ENCODE peak calls at places on chromosomes 13 and 19, in five cellular contexts. M, V, U, R and F are unnamed samples.

GRCh38 chr13:42420304-42420703 is 148.4 kb downstream of the AKAP11 start:
- DNase-seq in M (no peak), V (no peak), U (no peak), R (peak; percentile 65), F (no peak)

GRCh38 chr13:113836917-113837553 is 26.8 kb downstream of the GAS6 start:
- DNase-seq in M (peak; percentile 77), V (peak; percentile 88), U (peak; percentile 95), R (peak; percentile 39), F (no peak)

GRCh38 chr13:114063545-114064515 is 68.6 kb downstream of the RASA3 start:
- DNase-seq in M (no peak), V (peak; percentile 90), U (peak; percentile 56), R (peak; percentile 65), F (no peak)

GRCh38 chr13:80550856-80551532 is 210.1 kb upstream of the SPRY2 start:
- DNase-seq in M (no peak), V (no peak), U (no peak), R (no peak), F (no peak)

GRCh38 chr19:29660835-29661234 is 4.4 kb upstream of the PLEKHF1 start:
- DNase-seq in M (no peak), V (no peak), U (no peak), R (no peak), F (no peak)

GRCh38 chr13:47299316-47299715 is 402.5 kb upstream of the HTR2A start:
- DNase-seq in M (no peak), V (no peak), U (no peak), R (no peak), F (no peak)

GRCh38 chr13:106416645-106417044 is 118.8 kb downstream of the EFNB2 start:
- DNase-seq in M (no peak), V (no peak), U (no peak), R (peak; percentile 2), F (no peak)

GRCh38 chr13:23980160-23980551 is 82.9 kb upstream of the C1QTNF9B start:
- DNase-seq in M (peak; percentile 68), V (peak; percentile 91), U (peak; percentile 57), R (peak; percentile 88), F (peak; percentile 84)

GRCh38 chr19:3367572-3368440 is 1.4 kb downstream of the NFIC start:
- DNase-seq in M (no peak), V (no peak), U (peak; percentile 41), R (peak; percentile 29), F (no peak)

GRCh38 chr19:4233282-4233853 is 4.0 kb downstream of the EBI3 start:
- DNase-seq in M (no peak), V (no peak), U (peak; percentile 41), R (peak; percentile 78), F (peak; percentile 78)

GRCh38 chr19:13031917-13032623 is 36.8 kb downstream of the NFIX start:
- DNase-seq in M (no peak), V (no peak), U (no peak), R (no peak), F (no peak)

GRCh38 chr13:30710442-30710841 is 24.9 kb upstream of the ALOX5AP start:
- DNase-seq in M (no peak), V (no peak), U (no peak), R (no peak), F (no peak)

GRCh38 chr19:19420570-19421301 is 15.3 kb downstream of the GATAD2A start:
- DNase-seq in M (no peak), V (no peak), U (no peak), R (peak; percentile 53), F (no peak)

GRCh38 chr19:38394488-38394887 is 6.0 kb downstream of the SPRED3 start:
- DNase-seq in M (no peak), V (no peak), U (no peak), R (peak; percentile 38), F (no peak)

GRCh38 chr19:14577885-14578427 is 4.9 kb upstream of the CLEC17A start:
- DNase-seq in M (no peak), V (no peak), U (peak; percentile 13), R (peak; percentile 82), F (no peak)

GRCh38 chr13:60370343-60370742 is 26.7 kb upstream of the TDRD3 start:
- DNase-seq in M (no peak), V (no peak), U (no peak), R (peak; percentile 30), F (no peak)

GRCh38 chr13:39417131-39417530 is 185.9 kb downstream of the LHFPL6 start:
- DNase-seq in M (no peak), V (no peak), U (peak; percentile 6), R (no peak), F (no peak)
- TF ChIP-seq CTCF in M (no peak), V (no peak), U (no peak), R (peak; percentile 3), F (peak; percentile 70)

GRCh38 chr13:100722517-100722916 is 47.9 kb upstream of the TMTC4 start:
- DNase-seq in M (no peak), V (no peak), U (no peak), R (no peak), F (no peak)
- TF ChIP-seq CTCF in M (no peak), V (no peak), U (no peak), R (no peak), F (no peak)

GRCh38 chr13:66117573-66117972 is 1112.6 kb downstream of the PCDH9 start:
- DNase-seq in M (no peak), V (no peak), U (no peak), R (no peak), F (no peak)
- TF ChIP-seq CTCF in M (no peak), V (no peak), U (no peak), R (no peak), F (no peak)

GRCh38 chr13:64529874-64530485 is 2700.2 kb downstream of the PCDH9 start:
- DNase-seq in M (peak; percentile 28), V (no peak), U (peak; percentile 22), R (peak; percentile 2), F (no peak)
- TF ChIP-seq CTCF in M (peak; percentile 42), V (no peak), U (peak; percentile 52), R (peak; percentile 42), F (peak; percentile 75)

DNA sequence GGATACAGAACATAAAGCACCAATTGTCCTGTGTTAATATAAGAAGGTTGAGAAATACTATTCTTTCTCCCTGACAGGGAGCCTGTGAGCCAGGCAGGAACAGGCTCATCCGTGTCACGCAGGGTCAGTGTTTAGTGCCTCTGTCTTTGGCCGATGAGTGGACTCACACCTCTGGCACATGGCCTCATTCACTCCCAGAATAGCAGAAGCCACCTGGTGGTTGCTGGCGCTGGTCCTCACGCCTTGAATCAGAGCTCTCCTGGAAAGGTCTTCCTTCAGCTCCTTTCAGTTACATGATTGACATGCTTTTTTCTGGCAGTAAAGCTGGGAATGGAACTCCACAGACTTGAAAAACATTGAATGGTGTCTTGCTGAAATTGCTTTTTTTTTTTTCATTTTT is 28.1 kb upstream of the SIAH3 start:
- DNase-seq in M (peak; percentile 25), V (no peak), U (peak; percentile 76), R (peak; percentile 31), F (no peak)
- TF ChIP-seq CTCF in M (peak; percentile 40), V (no peak), U (peak; percentile 40), R (peak; percentile 42), F (peak; percentile 64)

GRCh38 chr19:17489392-17490030 is 19.2 kb downstream of the SLC27A1 start:
- DNase-seq in M (no peak), V (no peak), U (no peak), R (no peak), F (no peak)

GRCh38 chr19:17486545-17486944 is 16.2 kb downstream of the SLC27A1 start:
- DNase-seq in M (no peak), V (no peak), U (no peak), R (no peak), F (no peak)

GRCh38 chr19:17487240-17488121 is 17.2 kb downstream of the SLC27A1 start:
- DNase-seq in M (no peak), V (no peak), U (no peak), R (no peak), F (no peak)

GRCh38 chr19:17490411-17490810 is 20.1 kb downstream of the SLC27A1 start:
- DNase-seq in M (no peak), V (no peak), U (no peak), R (no peak), F (no peak)

DNA sequence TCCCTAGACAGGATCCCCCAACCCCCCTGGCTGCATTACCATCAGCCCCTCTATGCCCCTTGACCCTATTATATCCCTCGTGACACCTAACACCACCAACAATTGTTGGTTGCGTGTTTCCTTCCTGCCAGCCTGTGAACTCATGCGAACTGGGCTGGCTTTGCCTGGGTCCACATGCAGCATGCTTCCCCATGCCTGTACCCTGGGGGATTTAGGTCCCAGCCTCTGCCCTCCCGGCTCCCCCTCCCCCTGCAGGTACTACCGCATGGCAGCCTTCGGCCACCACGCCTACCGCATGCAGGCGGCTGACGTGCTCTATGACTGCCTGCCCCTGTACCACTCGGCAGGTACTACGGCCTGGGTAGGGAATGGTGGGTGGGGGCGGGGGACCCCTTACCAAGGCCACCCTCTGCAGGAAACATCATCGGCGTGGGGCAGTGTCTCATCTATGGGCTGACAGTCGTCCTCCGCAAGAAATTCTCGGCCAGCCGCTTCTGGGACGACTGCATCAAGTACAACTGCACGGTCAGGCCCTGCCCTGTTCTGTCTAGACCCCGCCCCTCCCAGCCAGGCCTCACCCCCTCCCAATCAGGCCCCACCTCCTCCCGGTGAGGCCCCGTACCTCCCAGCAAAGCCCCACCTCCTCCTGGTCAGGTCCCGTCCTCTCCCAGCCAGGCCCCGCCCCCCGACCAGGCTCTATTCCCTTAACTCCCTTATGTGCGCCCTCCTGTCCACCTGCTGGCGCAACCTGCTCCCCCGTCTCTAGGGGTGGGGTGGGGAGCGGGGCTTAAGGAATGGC is 18.5 kb downstream of the SLC27A1 start:
- DNase-seq in M (peak; percentile 55), V (no peak), U (peak; percentile 67), R (peak; percentile 88), F (peak; percentile 84)
- TF ChIP-seq CTCF in M (no peak), V (no peak), U (no peak), R (peak; percentile 26), F (peak; percentile 52)

DNA sequence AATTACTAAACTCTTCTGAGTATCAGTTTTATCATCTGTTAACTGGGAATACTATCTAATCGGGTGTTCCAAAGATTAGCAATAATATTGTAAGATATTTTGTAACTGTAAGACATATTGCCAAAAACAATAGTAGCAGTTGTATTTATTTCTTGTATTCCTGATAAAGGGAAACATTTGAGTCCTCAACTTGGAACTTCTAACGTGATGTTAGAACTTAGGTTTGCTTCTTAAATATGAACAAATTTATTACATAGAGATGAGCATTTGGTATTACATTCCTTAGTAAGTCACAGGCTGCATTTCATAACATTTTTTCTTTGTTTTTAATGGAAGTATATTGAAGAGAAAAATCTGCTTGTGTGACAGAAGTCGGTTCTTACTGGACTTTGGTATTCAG is 225.3 kb downstream of the NALCN start:
- DNase-seq in M (no peak), V (no peak), U (no peak), R (no peak), F (no peak)
- TF ChIP-seq CTCF in M (no peak), V (no peak), U (no peak), R (no peak), F (no peak)

DNA sequence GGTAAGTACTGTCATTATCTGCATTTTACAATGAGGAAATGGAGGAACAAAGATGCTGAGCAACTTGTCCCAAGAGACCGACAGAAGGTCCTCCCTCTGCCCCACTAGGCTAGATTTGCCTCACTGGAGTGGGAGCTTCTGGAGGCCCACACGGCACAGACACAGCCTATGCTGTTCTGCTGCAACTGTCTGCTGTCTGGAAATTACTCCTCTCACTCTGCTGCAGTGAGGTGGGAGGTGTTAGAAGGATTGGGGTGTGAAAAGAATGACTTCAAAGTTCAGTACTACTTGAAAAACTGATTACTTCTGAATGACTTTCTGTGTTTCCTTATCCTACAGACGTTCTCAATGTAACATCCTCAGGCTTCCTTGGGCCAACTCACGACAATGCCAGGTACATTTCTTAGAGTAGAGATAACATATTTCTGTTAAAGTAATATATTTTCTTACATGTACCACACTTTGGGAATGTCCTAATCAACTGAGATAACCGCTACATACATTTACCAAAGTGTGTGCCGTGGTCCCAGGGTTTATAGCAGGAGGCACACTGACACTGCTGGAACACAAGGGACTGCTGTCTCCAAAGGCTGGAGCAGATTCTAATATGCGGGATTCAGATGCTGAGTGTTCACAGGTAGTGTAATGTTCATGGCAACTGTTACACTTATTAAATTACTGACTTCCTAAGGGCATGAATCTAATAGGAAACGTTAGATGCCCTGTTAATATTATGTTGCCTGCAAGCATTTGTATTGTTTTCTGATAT is 53.5 kb upstream of the WASF3 start:
- DNase-seq in M (no peak), V (peak; percentile 13), U (no peak), R (no peak), F (no peak)
- TF ChIP-seq CTCF in M (no peak), V (no peak), U (no peak), R (no peak), F (no peak)